ENCODE peak calls at places on chromosomes 3 and 15, in nine cellular contexts. E, B, C, S, G, N, V, L and I are unnamed samples. For H3K4me1, the result is how much of the 10 kb centered on the place peaks cover.

GRCh38 chr3:126516152-126516935 is 1.2 kb downstream of the UROC1 start:
- DNase-seq in N (no peak), C (no peak), V (no peak), E (no peak), S (no peak), L (no peak), B (no peak), G (no peak), I (no peak)

GRCh38 chr15:85730001-85730820 is 64.5 kb downstream of the KLHL25 start:
- DNase-seq in E (no peak), V (peak), G (no peak), C (peak), N (no peak), S (peak), B (peak), L (peak), I (no peak)

GRCh38 chr15:30791239-30791638 is 112.5 kb upstream of the FAN1 start:
- DNase-seq in B (no peak), L (peak), V (no peak), C (peak), E (no peak), G (no peak), N (no peak), S (no peak), I (no peak)

GRCh38 chr3:78875851-78876250 is 891.9 kb downstream of the ROBO1 start:
- DNase-seq in L (no peak), B (no peak), N (no peak), E (no peak), C (no peak), V (no peak), G (no peak), S (peak), I (no peak)

GRCh38 chr3:24598691-24599090 is 104.0 kb upstream of the THRB start:
- DNase-seq in E (no peak), S (peak), G (no peak), B (no peak), C (no peak), L (peak), N (no peak), V (no peak), I (no peak)

GRCh38 chr15:74838746-74839525 is 4.0 kb downstream of the ULK3 start:
- DNase-seq in V (no peak), G (no peak), N (no peak), E (no peak), S (no peak), B (no peak), L (no peak), C (no peak), I (no peak)

GRCh38 chr3:188554404-188554803 is 400.4 kb downstream of the LPP start:
- DNase-seq in L (no peak), B (no peak), S (peak), V (no peak), N (no peak), G (peak), C (no peak), E (no peak), I (no peak)

GRCh38 chr3:43102773-43103480 is 3.0 kb downstream of the POMGNT2 start:
- DNase-seq in V (no peak), G (no peak), S (no peak), N (no peak), E (no peak), L (no peak), B (no peak), C (no peak), I (no peak)

GRCh38 chr3:176741648-176742047 is 455.6 kb downstream of the TBL1XR1 start:
- DNase-seq in S (no peak), B (no peak), G (no peak), E (no peak), L (no peak), V (no peak), C (no peak), N (no peak), I (no peak)

GRCh38 chr3:16151109-16151508 is 23.4 kb upstream of the GALNT15 start:
- DNase-seq in L (no peak), N (peak), S (peak), B (no peak), E (no peak), C (no peak), V (no peak), G (peak), I (peak)

GRCh38 chr3:134242649-134243637 is 7.7 kb downstream of the RYK start:
- DNase-seq in E (no peak), N (no peak), G (no peak), C (no peak), S (peak), V (peak), B (no peak), L (peak), I (no peak)

GRCh38 chr3:195548496-195548895 is 5.4 kb upstream of the PPP1R2 start:
- DNase-seq in L (peak), C (no peak), B (no peak), E (no peak), G (no peak), S (no peak), V (no peak), N (no peak), I (no peak)
- H3K4me1 ChIP-seq in L (under half), C (under half), B (half or more), E (under half), G (under half), S (under half), V (under half), N (under half), I (under half)

GRCh38 chr3:11155341-11156025 is 1.2 kb downstream of the HRH1 start:
- DNase-seq in C (peak), B (no peak), G (peak), E (no peak), S (peak), V (no peak), L (peak), N (peak), I (peak)

GRCh38 chr3:11154953-11155325 is 646 bp downstream of the HRH1 start:
- DNase-seq in B (no peak), S (no peak), L (peak), C (peak), E (no peak), G (no peak), V (no peak), N (no peak), I (no peak)

GRCh38 chr3:11157406-11157805 is 3.1 kb downstream of the HRH1 start:
- DNase-seq in L (no peak), N (no peak), B (no peak), S (no peak), E (no peak), G (no peak), V (no peak), C (no peak), I (no peak)

GRCh38 chr3:11156026-11156410 is 1.7 kb downstream of the HRH1 start:
- DNase-seq in B (no peak), V (no peak), C (no peak), L (no peak), E (no peak), S (no peak), N (no peak), G (no peak), I (no peak)

DNA sequence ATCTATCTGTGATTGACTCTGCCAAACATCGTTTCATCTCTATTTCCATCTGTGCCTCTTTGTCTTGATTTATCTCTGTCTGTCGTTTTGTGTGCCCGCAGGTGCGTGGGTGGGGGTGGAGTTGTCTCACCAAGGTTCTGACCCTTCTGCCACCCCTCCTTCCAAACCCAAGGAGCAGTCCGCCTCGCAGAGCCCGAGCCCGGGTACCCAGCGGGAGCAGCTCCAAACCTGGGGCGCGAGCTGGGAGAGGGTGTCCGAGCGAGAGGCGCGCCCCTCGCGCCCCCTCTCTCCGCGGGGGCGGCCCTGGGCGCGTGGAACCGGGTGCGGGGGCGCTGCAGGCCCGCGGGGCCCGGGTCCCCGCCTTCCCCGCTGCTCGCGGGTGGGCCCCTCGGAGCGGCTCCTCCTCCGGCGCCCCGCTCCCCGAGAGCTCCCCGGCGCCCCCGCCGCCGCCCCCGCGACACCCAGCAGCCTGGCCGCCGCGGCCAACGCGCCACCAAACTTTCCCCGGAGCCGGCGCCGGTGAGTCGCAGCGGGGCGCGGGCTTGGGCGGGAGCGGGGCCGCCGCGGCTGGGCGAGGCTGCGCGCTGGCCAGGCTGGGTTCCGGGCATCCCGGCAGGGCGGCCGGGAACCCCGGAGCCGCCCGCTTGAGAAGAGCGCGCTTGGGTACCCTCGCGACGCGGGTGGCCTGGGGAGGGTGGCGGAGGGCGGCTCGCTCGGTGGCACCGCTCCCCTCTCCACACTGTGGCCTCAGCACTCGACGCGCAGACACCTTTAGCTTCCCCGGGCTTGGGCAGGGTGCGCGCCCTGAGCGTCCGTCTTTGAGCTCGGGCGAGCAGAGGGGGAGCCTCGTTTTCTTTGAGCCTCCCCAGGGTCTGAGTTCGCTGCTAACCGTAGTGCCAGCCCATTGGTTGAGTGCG is at the start of gene HRH1:
- DNase-seq in S (no peak), C (peak), V (no peak), B (no peak), L (peak), N (peak), G (no peak), E (no peak), I (peak)
- H3K4me3 ChIP-seq in S (peak), C (peak), V (peak), B (no peak), L (no peak), N (peak), G (peak), E (peak), I (peak)

GRCh38 chr3:45968706-45969105 is 25.4 kb downstream of the CXCR6 start:
- DNase-seq in E (no peak), C (no peak), G (no peak), L (peak), N (no peak), S (peak), V (no peak), B (no peak), I (no peak)

GRCh38 chr3:45966371-45966780 is 23.1 kb downstream of the CXCR6 start:
- DNase-seq in S (no peak), G (no peak), E (no peak), L (no peak), V (no peak), C (no peak), B (no peak), N (no peak), I (no peak)

GRCh38 chr3:45967724-45968123 is 24.5 kb downstream of the CXCR6 start:
- DNase-seq in L (no peak), B (no peak), V (no peak), G (no peak), E (no peak), N (no peak), C (no peak), S (no peak), I (peak)

GRCh38 chr3:45968149-45968548 is 24.9 kb downstream of the CXCR6 start:
- DNase-seq in V (no peak), N (no peak), C (no peak), E (no peak), L (no peak), B (no peak), S (no peak), G (no peak), I (peak)

GRCh38 chr3:45966969-45967640 is 23.8 kb downstream of the CXCR6 start:
- DNase-seq in E (no peak), V (no peak), G (no peak), N (no peak), C (no peak), S (no peak), B (no peak), L (no peak), I (no peak)
- H3K4me1 ChIP-seq in E (under half), V (under half), G (under half), N (under half), C (under half), S (under half), B (half or more), L (under half), I (under half)

GRCh38 chr15:61159901-61160300 is 69.2 kb downstream of the RORA start:
- DNase-seq in G (no peak), V (no peak), C (no peak), N (no peak), B (no peak), L (no peak), S (no peak), E (no peak), I (no peak)

GRCh38 chr15:61151791-61152190 is 77.3 kb downstream of the RORA start:
- DNase-seq in S (no peak), B (no peak), L (no peak), N (no peak), E (no peak), V (no peak), C (no peak), G (no peak), I (no peak)

GRCh38 chr15:61157933-61158332 is 71.2 kb downstream of the RORA start:
- DNase-seq in L (no peak), E (no peak), S (no peak), G (peak), N (peak), V (no peak), C (no peak), B (no peak), I (peak)

DNA sequence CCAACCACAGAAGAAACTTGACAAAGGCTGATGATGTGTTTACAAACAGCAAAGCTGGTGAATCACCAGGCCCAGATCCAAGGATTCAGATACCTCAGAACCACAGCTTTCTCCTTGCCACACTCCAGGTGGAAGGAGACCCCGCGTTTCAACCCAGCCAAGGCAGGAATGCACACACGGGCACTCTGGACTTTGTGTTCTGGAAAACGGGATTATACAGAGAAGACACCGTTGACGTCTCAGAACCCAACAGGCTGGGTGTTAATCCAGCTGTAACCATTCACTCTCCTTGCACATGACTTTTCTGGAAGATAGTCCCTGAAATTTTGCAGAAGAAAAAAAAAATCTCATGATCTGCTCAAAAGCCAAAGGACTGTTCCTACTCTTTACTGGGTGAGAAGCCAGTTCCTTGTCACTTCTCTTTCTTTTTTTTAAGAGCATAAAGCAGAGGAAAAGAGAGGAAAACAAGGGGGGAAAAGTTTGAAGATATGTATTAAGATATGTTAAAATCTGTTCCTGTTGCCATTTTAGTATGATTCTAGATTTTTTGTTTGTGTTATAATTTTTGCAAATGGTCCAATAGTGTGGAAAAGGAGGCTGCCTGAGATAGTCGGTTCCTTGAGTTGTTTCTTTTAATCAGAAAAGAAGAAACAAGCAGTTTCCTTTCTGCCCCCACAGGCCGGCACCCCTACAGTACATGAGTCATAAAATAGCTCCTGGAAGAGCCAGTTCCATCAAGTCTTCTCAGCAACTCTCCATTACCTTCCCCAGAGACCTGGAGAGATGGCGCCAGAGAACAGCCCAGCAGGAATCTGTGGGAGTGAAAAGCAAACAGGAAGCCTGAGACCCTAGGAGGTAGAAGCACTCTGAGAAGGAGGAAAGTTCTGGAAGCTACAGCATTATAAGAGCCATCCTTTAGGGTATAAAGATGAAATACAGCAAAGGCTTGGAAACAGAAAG is 73.1 kb downstream of the RORA start:
- DNase-seq in B (no peak), V (no peak), C (no peak), S (peak), L (peak), N (peak), G (no peak), E (no peak), I (peak)
- H3K4me3 ChIP-seq in B (no peak), V (no peak), C (no peak), S (no peak), L (no peak), N (no peak), G (no peak), E (no peak), I (no peak)

GRCh38 chr15:32908921-32909320 is 191.1 kb downstream of the GREM1 start:
- DNase-seq in V (no peak), B (no peak), S (no peak), L (no peak), E (no peak), N (no peak), G (no peak), C (no peak), I (peak)

GRCh38 chr15:32904448-32904847 is 186.6 kb downstream of the GREM1 start:
- DNase-seq in B (no peak), V (no peak), S (no peak), N (no peak), L (no peak), G (no peak), E (no peak), C (no peak), I (no peak)

GRCh38 chr15:32908135-32908801 is 190.5 kb downstream of the GREM1 start:
- DNase-seq in S (peak), G (no peak), L (no peak), V (no peak), C (no peak), E (no peak), N (peak), B (no peak), I (no peak)

GRCh38 chr15:32903591-32903990 is 185.8 kb downstream of the GREM1 start:
- DNase-seq in V (no peak), E (no peak), B (no peak), L (no peak), G (no peak), N (no peak), C (no peak), S (no peak), I (no peak)

GRCh38 chr15:32905481-32905880 is 187.7 kb downstream of the GREM1 start:
- DNase-seq in B (no peak), V (no peak), E (no peak), N (no peak), C (no peak), G (no peak), L (no peak), S (no peak), I (no peak)
- H3K4me1 ChIP-seq in B (under half), V (under half), E (under half), N (under half), C (under half), G (under half), L (under half), S (under half), I (under half)

GRCh38 chr3:194446172-194446571 is 40.6 kb downstream of the ATP13A3 start:
- DNase-seq in E (no peak), S (no peak), B (no peak), N (no peak), V (no peak), G (no peak), L (no peak), C (no peak), I (no peak)

GRCh38 chr3:194447161-194447560 is 39.6 kb downstream of the ATP13A3 start:
- DNase-seq in C (no peak), G (no peak), E (no peak), L (no peak), B (no peak), S (no peak), V (no peak), N (no peak), I (no peak)

GRCh38 chr3:194440756-194441155 is 41.7 kb upstream of the GP5 start:
- DNase-seq in V (no peak), E (no peak), B (no peak), C (no peak), N (no peak), G (no peak), S (no peak), L (no peak), I (no peak)

GRCh38 chr3:194446754-194447153 is 40.0 kb downstream of the ATP13A3 start:
- DNase-seq in B (no peak), E (no peak), S (no peak), C (no peak), V (no peak), G (no peak), N (no peak), L (no peak), I (no peak)

DNA sequence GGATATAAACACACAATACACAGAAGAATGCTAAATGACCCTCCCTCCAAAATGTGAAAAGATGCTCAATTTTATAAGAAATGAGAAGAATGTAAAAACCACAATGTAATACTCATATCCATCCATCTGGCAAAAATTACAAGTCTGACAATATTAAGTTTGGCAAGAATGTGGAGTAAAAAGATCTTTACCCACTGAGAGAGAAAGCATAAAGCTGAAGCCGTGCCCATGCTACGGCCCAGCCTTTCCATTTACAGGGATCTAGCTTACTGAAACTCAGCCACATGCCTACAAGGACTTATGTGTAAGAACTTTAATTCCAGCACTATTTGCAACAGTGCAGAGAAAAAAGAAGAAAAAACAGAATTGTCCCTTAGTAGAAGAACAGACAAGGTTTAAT is 42.9 kb downstream of the ATP13A3 start:
- DNase-seq in E (no peak), L (no peak), B (no peak), V (no peak), S (no peak), G (no peak), N (no peak), C (no peak), I (no peak)
- H3K4me3 ChIP-seq in E (no peak), L (no peak), B (no peak), V (no peak), S (no peak), G (no peak), N (no peak), C (no peak), I (no peak)

GRCh38 chr15:78058401-78058935 is 19.0 kb downstream of the TBC1D2B start:
- DNase-seq in C (no peak), S (no peak), N (no peak), V (no peak), E (no peak), B (no peak), G (no peak), L (no peak), I (no peak)
- H3K4me1 ChIP-seq in C (under half), S (under half), N (under half), V (under half), E (half or more), B (half or more), G (half or more), L (under half), I (under half)